ENCODE peak calls at places on chromosome 17, in ten cellular contexts. One of them, this sample, is unnamed.

GRCh38 chr17:73431401-73432205 is 119.8 kb upstream of the CDC42EP4 start:
- DNase-seq in activated effector memory CD4-positive, alpha-beta T cell treated with anti-CD3 and anti-CD28 coated beads, Interleukin-2, amount 50 U/mL, for 16 hours: no peak
- DNase-seq in progenitor cell of endocrine pancreas: no peak
- DNase-seq in GF-D8: no peak
- DNase-seq in EL: no peak
- DNase-seq in H7: no peak
- DNase-seq in substantia nigra: no peak
- DNase-seq in GM19239: no peak
- DNase-seq in C1 segment of cervical spinal cord: no peak
- DNase-seq in left cardiac atrium: no peak
- DNase-seq in this sample: no peak

GRCh38 chr17:80104956-80105375 is 3.6 kb downstream of the GAA start:
- DNase-seq in activated effector memory CD4-positive, alpha-beta T cell treated with anti-CD3 and anti-CD28 coated beads, Interleukin-2, amount 50 U/mL, for 16 hours: no peak
- DNase-seq in progenitor cell of endocrine pancreas: no peak
- DNase-seq in GF-D8: no peak
- DNase-seq in EL: no peak
- DNase-seq in H7: no peak
- DNase-seq in substantia nigra: no peak
- DNase-seq in GM19239: no peak
- DNase-seq in C1 segment of cervical spinal cord: no peak
- DNase-seq in left cardiac atrium: no peak
- DNase-seq in this sample: no peak

GRCh38 chr17:64170286-64170685 is 40.3 kb upstream of the ERN1 start:
- DNase-seq in activated effector memory CD4-positive, alpha-beta T cell treated with anti-CD3 and anti-CD28 coated beads, Interleukin-2, amount 50 U/mL, for 16 hours: no peak
- DNase-seq in progenitor cell of endocrine pancreas: no peak
- DNase-seq in GF-D8: no peak
- DNase-seq in EL: no peak
- DNase-seq in H7: no peak
- DNase-seq in substantia nigra: no peak
- DNase-seq in GM19239: no peak
- DNase-seq in C1 segment of cervical spinal cord: no peak
- DNase-seq in left cardiac atrium: no peak
- DNase-seq in this sample: no peak

GRCh38 chr17:78315355-78316114 is 44.3 kb downstream of the SOCS3 start:
- DNase-seq in activated effector memory CD4-positive, alpha-beta T cell treated with anti-CD3 and anti-CD28 coated beads, Interleukin-2, amount 50 U/mL, for 16 hours: peak
- DNase-seq in progenitor cell of endocrine pancreas: no peak
- DNase-seq in GF-D8: no peak
- DNase-seq in EL: peak
- DNase-seq in H7: peak
- DNase-seq in substantia nigra: no peak
- DNase-seq in GM19239: peak
- DNase-seq in C1 segment of cervical spinal cord: no peak
- DNase-seq in left cardiac atrium: peak
- DNase-seq in this sample: no peak

GRCh38 chr17:12898110-12898509 is 108.8 kb downstream of the ARHGAP44 start:
- DNase-seq in activated effector memory CD4-positive, alpha-beta T cell treated with anti-CD3 and anti-CD28 coated beads, Interleukin-2, amount 50 U/mL, for 16 hours: no peak
- DNase-seq in progenitor cell of endocrine pancreas: no peak
- DNase-seq in GF-D8: no peak
- DNase-seq in EL: no peak
- DNase-seq in H7: peak
- DNase-seq in substantia nigra: no peak
- DNase-seq in GM19239: no peak
- DNase-seq in C1 segment of cervical spinal cord: no peak
- DNase-seq in left cardiac atrium: no peak
- DNase-seq in this sample: no peak

GRCh38 chr17:41784207-41784744 is 2.2 kb downstream of the JUP start:
- DNase-seq in activated effector memory CD4-positive, alpha-beta T cell treated with anti-CD3 and anti-CD28 coated beads, Interleukin-2, amount 50 U/mL, for 16 hours: no peak
- DNase-seq in progenitor cell of endocrine pancreas: no peak
- DNase-seq in GF-D8: peak
- DNase-seq in EL: peak
- DNase-seq in H7: peak
- DNase-seq in substantia nigra: no peak
- DNase-seq in GM19239: no peak
- DNase-seq in C1 segment of cervical spinal cord: no peak
- DNase-seq in left cardiac atrium: peak
- DNase-seq in this sample: no peak

GRCh38 chr17:47204722-47205418 is 4.3 kb upstream of the MYL4 start:
- DNase-seq in activated effector memory CD4-positive, alpha-beta T cell treated with anti-CD3 and anti-CD28 coated beads, Interleukin-2, amount 50 U/mL, for 16 hours: peak
- DNase-seq in progenitor cell of endocrine pancreas: no peak
- DNase-seq in GF-D8: no peak
- DNase-seq in EL: peak
- DNase-seq in H7: no peak
- DNase-seq in substantia nigra: peak
- DNase-seq in GM19239: no peak
- DNase-seq in C1 segment of cervical spinal cord: peak
- DNase-seq in left cardiac atrium: no peak
- DNase-seq in this sample: no peak

GRCh38 chr17:27269978-27270377 is 23.9 kb upstream of the WSB1 start:
- DNase-seq in activated effector memory CD4-positive, alpha-beta T cell treated with anti-CD3 and anti-CD28 coated beads, Interleukin-2, amount 50 U/mL, for 16 hours: no peak
- DNase-seq in progenitor cell of endocrine pancreas: no peak
- DNase-seq in GF-D8: no peak
- DNase-seq in EL: no peak
- DNase-seq in H7: no peak
- DNase-seq in substantia nigra: no peak
- DNase-seq in GM19239: no peak
- DNase-seq in C1 segment of cervical spinal cord: no peak
- DNase-seq in left cardiac atrium: no peak
- DNase-seq in this sample: no peak

GRCh38 chr17:51703364-51704341 is 443.3 kb downstream of the UTP18 start:
- DNase-seq in activated effector memory CD4-positive, alpha-beta T cell treated with anti-CD3 and anti-CD28 coated beads, Interleukin-2, amount 50 U/mL, for 16 hours: no peak
- DNase-seq in progenitor cell of endocrine pancreas: no peak
- DNase-seq in GF-D8: no peak
- DNase-seq in EL: peak
- DNase-seq in H7: no peak
- DNase-seq in substantia nigra: no peak
- DNase-seq in GM19239: no peak
- DNase-seq in C1 segment of cervical spinal cord: no peak
- DNase-seq in left cardiac atrium: peak
- DNase-seq in this sample: no peak

GRCh38 chr17:78862073-78863023 is 21.7 kb upstream of the USP36 start:
- DNase-seq in activated effector memory CD4-positive, alpha-beta T cell treated with anti-CD3 and anti-CD28 coated beads, Interleukin-2, amount 50 U/mL, for 16 hours: no peak
- DNase-seq in progenitor cell of endocrine pancreas: no peak
- DNase-seq in GF-D8: no peak
- DNase-seq in EL: peak
- DNase-seq in H7: no peak
- DNase-seq in substantia nigra: no peak
- DNase-seq in GM19239: no peak
- DNase-seq in C1 segment of cervical spinal cord: peak
- DNase-seq in left cardiac atrium: peak
- DNase-seq in this sample: peak

GRCh38 chr17:79970576-79971068 is 65.0 kb downstream of the TBC1D16 start:
- DNase-seq in activated effector memory CD4-positive, alpha-beta T cell treated with anti-CD3 and anti-CD28 coated beads, Interleukin-2, amount 50 U/mL, for 16 hours: peak
- DNase-seq in progenitor cell of endocrine pancreas: no peak
- DNase-seq in GF-D8: peak
- DNase-seq in EL: peak
- DNase-seq in H7: peak
- DNase-seq in substantia nigra: peak
- DNase-seq in GM19239: no peak
- DNase-seq in C1 segment of cervical spinal cord: peak
- DNase-seq in left cardiac atrium: peak
- DNase-seq in this sample: peak

GRCh38 chr17:80826955-80827645 is 164.5 kb upstream of the CHMP6 start:
- DNase-seq in activated effector memory CD4-positive, alpha-beta T cell treated with anti-CD3 and anti-CD28 coated beads, Interleukin-2, amount 50 U/mL, for 16 hours: peak
- DNase-seq in progenitor cell of endocrine pancreas: no peak
- DNase-seq in GF-D8: no peak
- DNase-seq in EL: peak
- DNase-seq in H7: peak
- DNase-seq in substantia nigra: peak
- DNase-seq in GM19239: no peak
- DNase-seq in C1 segment of cervical spinal cord: peak
- DNase-seq in left cardiac atrium: peak
- DNase-seq in this sample: no peak

GRCh38 chr17:77724876-77725615 is 233.5 kb upstream of the TNRC6C start:
- DNase-seq in activated effector memory CD4-positive, alpha-beta T cell treated with anti-CD3 and anti-CD28 coated beads, Interleukin-2, amount 50 U/mL, for 16 hours: peak
- DNase-seq in progenitor cell of endocrine pancreas: no peak
- DNase-seq in GF-D8: no peak
- DNase-seq in EL: no peak
- DNase-seq in H7: peak
- DNase-seq in substantia nigra: no peak
- DNase-seq in GM19239: no peak
- DNase-seq in C1 segment of cervical spinal cord: no peak
- DNase-seq in left cardiac atrium: no peak
- DNase-seq in this sample: peak

GRCh38 chr17:33802349-33803272 is 452.5 kb upstream of the CCL2 start:
- DNase-seq in activated effector memory CD4-positive, alpha-beta T cell treated with anti-CD3 and anti-CD28 coated beads, Interleukin-2, amount 50 U/mL, for 16 hours: no peak
- DNase-seq in progenitor cell of endocrine pancreas: no peak
- DNase-seq in GF-D8: no peak
- DNase-seq in EL: no peak
- DNase-seq in H7: no peak
- DNase-seq in substantia nigra: no peak
- DNase-seq in GM19239: no peak
- DNase-seq in C1 segment of cervical spinal cord: no peak
- DNase-seq in left cardiac atrium: no peak
- DNase-seq in this sample: no peak